ENCODE peak calls at places on chromosomes 12 and 14, in four cellular contexts. One of them, this sample, is unnamed.

GRCh38 chr12:1544991-1545700 is 49.2 kb downstream of the FBXL14 start:
- DNase-seq in stomach: no peak
- DNase-seq in activated T-cell treated with anti-CD3 and anti-CD28 coated beads, Interleukin-2, amount 50 U/mL, for 72 hours: no peak
- DNase-seq in 8988T: no peak
- DNase-seq in this sample: no peak

GRCh38 chr12:12350868-12351463 is 924 bp upstream of the MANSC1 start:
- DNase-seq in activated T-cell treated with anti-CD3 and anti-CD28 coated beads, Interleukin-2, amount 50 U/mL, for 72 hours: no peak
- DNase-seq in stomach: no peak
- DNase-seq in 8988T: no peak
- DNase-seq in this sample: no peak

GRCh38 chr12:45989277-45989856 is 1.0 kb downstream of the SCAF11 start:
- DNase-seq in 8988T: no peak
- DNase-seq in activated T-cell treated with anti-CD3 and anti-CD28 coated beads, Interleukin-2, amount 50 U/mL, for 72 hours: peak; percentile 64
- DNase-seq in stomach: peak; percentile 68
- DNase-seq in this sample: no peak

GRCh38 chr14:101503431-101504095 is 57.7 kb upstream of the DIO3 start:
- DNase-seq in 8988T: peak; percentile 8
- DNase-seq in stomach: peak; percentile 22
- DNase-seq in activated T-cell treated with anti-CD3 and anti-CD28 coated beads, Interleukin-2, amount 50 U/mL, for 72 hours: no peak
- DNase-seq in this sample: no peak

GRCh38 chr12:82182601-82183000 is 175.6 kb downstream of the CCDC59 start:
- DNase-seq in stomach: no peak
- DNase-seq in 8988T: peak; percentile 11
- DNase-seq in activated T-cell treated with anti-CD3 and anti-CD28 coated beads, Interleukin-2, amount 50 U/mL, for 72 hours: no peak
- DNase-seq in this sample: no peak

GRCh38 chr14:32023540-32023939 is 53.6 kb upstream of the ARHGAP5 start:
- DNase-seq in stomach: no peak
- DNase-seq in 8988T: no peak
- DNase-seq in activated T-cell treated with anti-CD3 and anti-CD28 coated beads, Interleukin-2, amount 50 U/mL, for 72 hours: no peak
- DNase-seq in this sample: no peak

GRCh38 chr14:38226366-38226765 is 18.7 kb downstream of the SSTR1 start:
- DNase-seq in 8988T: no peak
- DNase-seq in activated T-cell treated with anti-CD3 and anti-CD28 coated beads, Interleukin-2, amount 50 U/mL, for 72 hours: no peak
- DNase-seq in stomach: no peak
- DNase-seq in this sample: no peak

GRCh38 chr12:120321382-120322202 is 6.0 kb downstream of the PLA2G1B start:
- DNase-seq in activated T-cell treated with anti-CD3 and anti-CD28 coated beads, Interleukin-2, amount 50 U/mL, for 72 hours: no peak
- DNase-seq in 8988T: no peak
- DNase-seq in stomach: peak; percentile 51
- DNase-seq in this sample: no peak

GRCh38 chr14:50362791-50363733 is 33.6 kb downstream of the CDKL1 start:
- DNase-seq in activated T-cell treated with anti-CD3 and anti-CD28 coated beads, Interleukin-2, amount 50 U/mL, for 72 hours: peak; percentile 37
- DNase-seq in stomach: no peak
- DNase-seq in 8988T: no peak
- DNase-seq in this sample: no peak

GRCh38 chr12:85489194-85489593 is 209.2 kb downstream of the ALX1 start:
- DNase-seq in stomach: no peak
- DNase-seq in activated T-cell treated with anti-CD3 and anti-CD28 coated beads, Interleukin-2, amount 50 U/mL, for 72 hours: no peak
- DNase-seq in 8988T: no peak
- DNase-seq in this sample: no peak

GRCh38 chr12:107619831-107620230 is 65.8 kb upstream of the PWP1 start:
- DNase-seq in activated T-cell treated with anti-CD3 and anti-CD28 coated beads, Interleukin-2, amount 50 U/mL, for 72 hours: no peak
- DNase-seq in stomach: no peak
- DNase-seq in 8988T: no peak
- DNase-seq in this sample: no peak

GRCh38 chr14:54700717-54701116 is 133.8 kb downstream of the SAMD4A start:
- DNase-seq in activated T-cell treated with anti-CD3 and anti-CD28 coated beads, Interleukin-2, amount 50 U/mL, for 72 hours: no peak
- DNase-seq in stomach: no peak
- DNase-seq in 8988T: no peak
- DNase-seq in this sample: no peak

GRCh38 chr12:121036810-121037326 is 2.2 kb downstream of the OASL start:
- DNase-seq in activated T-cell treated with anti-CD3 and anti-CD28 coated beads, Interleukin-2, amount 50 U/mL, for 72 hours: peak; percentile 61
- DNase-seq in 8988T: no peak
- DNase-seq in stomach: no peak
- DNase-seq in this sample: no peak

GRCh38 chr12:53499261-53500118 is at the start of gene MAP3K12:
- DNase-seq in activated T-cell treated with anti-CD3 and anti-CD28 coated beads, Interleukin-2, amount 50 U/mL, for 72 hours: peak; percentile 74
- DNase-seq in 8988T: peak; percentile 59
- DNase-seq in stomach: peak; percentile 48
- DNase-seq in this sample: no peak

GRCh38 chr14:71758198-71758955 is 173.9 kb upstream of the RGS6 start:
- DNase-seq in stomach: no peak
- DNase-seq in activated T-cell treated with anti-CD3 and anti-CD28 coated beads, Interleukin-2, amount 50 U/mL, for 72 hours: no peak
- DNase-seq in 8988T: no peak
- DNase-seq in this sample: no peak

GRCh38 chr12:124403273-124403672 is 108.4 kb downstream of the RFLNA start:
- DNase-seq in 8988T: no peak
- DNase-seq in activated T-cell treated with anti-CD3 and anti-CD28 coated beads, Interleukin-2, amount 50 U/mL, for 72 hours: no peak
- DNase-seq in stomach: no peak
- DNase-seq in this sample: no peak

GRCh38 chr12:65682145-65682544 is 142.1 kb upstream of the HMGA2 start:
- DNase-seq in 8988T: no peak
- DNase-seq in stomach: no peak
- DNase-seq in activated T-cell treated with anti-CD3 and anti-CD28 coated beads, Interleukin-2, amount 50 U/mL, for 72 hours: no peak
- DNase-seq in this sample: no peak

GRCh38 chr12:109719123-109720022 is 5.7 kb downstream of the FAM222A start:
- DNase-seq in stomach: no peak
- DNase-seq in 8988T: peak; percentile 73
- DNase-seq in activated T-cell treated with anti-CD3 and anti-CD28 coated beads, Interleukin-2, amount 50 U/mL, for 72 hours: no peak
- DNase-seq in this sample: no peak